ENCODE peak calls at places on chromosomes 5 and 9, in four cellular contexts. One of them, this sample, is unnamed.

GRCh38 chr5:143515829-143516228 is 112.3 kb upstream of the NR3C1 start:
- DNase-seq in stimulated activated CD8-positive, alpha-beta memory T cell treated with anti-CD3 and anti-CD28 coated beads, Interleukin-15, amount 100 ng/mL, for 48 hours: no peak
- DNase-seq in T-helper 2 cell: no peak
- DNase-seq in iris pigment epithelial cell: peak
- DNase-seq in this sample: peak

GRCh38 chr9:4177970-4178758 is 121.7 kb downstream of the GLIS3 start:
- DNase-seq in stimulated activated CD8-positive, alpha-beta memory T cell treated with anti-CD3 and anti-CD28 coated beads, Interleukin-15, amount 100 ng/mL, for 48 hours: no peak
- DNase-seq in T-helper 2 cell: no peak
- DNase-seq in iris pigment epithelial cell: peak
- DNase-seq in this sample: no peak

GRCh38 chr9:122835313-122835731 is 6.9 kb upstream of the PDCL start:
- DNase-seq in stimulated activated CD8-positive, alpha-beta memory T cell treated with anti-CD3 and anti-CD28 coated beads, Interleukin-15, amount 100 ng/mL, for 48 hours: no peak
- DNase-seq in T-helper 2 cell: no peak
- DNase-seq in iris pigment epithelial cell: no peak
- DNase-seq in this sample: peak

GRCh38 chr9:37026936-37027581 is 7.0 kb downstream of the PAX5 start:
- DNase-seq in stimulated activated CD8-positive, alpha-beta memory T cell treated with anti-CD3 and anti-CD28 coated beads, Interleukin-15, amount 100 ng/mL, for 48 hours: no peak
- DNase-seq in T-helper 2 cell: no peak
- DNase-seq in iris pigment epithelial cell: no peak
- DNase-seq in this sample: peak

GRCh38 chr9:22040760-22041159 is 31.7 kb upstream of the CDKN2B start:
- DNase-seq in stimulated activated CD8-positive, alpha-beta memory T cell treated with anti-CD3 and anti-CD28 coated beads, Interleukin-15, amount 100 ng/mL, for 48 hours: no peak
- DNase-seq in T-helper 2 cell: no peak
- DNase-seq in iris pigment epithelial cell: peak
- DNase-seq in this sample: no peak

GRCh38 chr5:98563885-98564653 is 209.4 kb upstream of the RGMB start:
- DNase-seq in stimulated activated CD8-positive, alpha-beta memory T cell treated with anti-CD3 and anti-CD28 coated beads, Interleukin-15, amount 100 ng/mL, for 48 hours: no peak
- DNase-seq in T-helper 2 cell: no peak
- DNase-seq in iris pigment epithelial cell: no peak
- DNase-seq in this sample: peak

GRCh38 chr9:127524373-127524772 is 73.1 kb downstream of the LRSAM1 start:
- DNase-seq in stimulated activated CD8-positive, alpha-beta memory T cell treated with anti-CD3 and anti-CD28 coated beads, Interleukin-15, amount 100 ng/mL, for 48 hours: no peak
- DNase-seq in T-helper 2 cell: no peak
- DNase-seq in iris pigment epithelial cell: no peak
- DNase-seq in this sample: no peak

GRCh38 chr5:154220625-154221024 is 30.1 kb downstream of the GALNT10 start:
- DNase-seq in stimulated activated CD8-positive, alpha-beta memory T cell treated with anti-CD3 and anti-CD28 coated beads, Interleukin-15, amount 100 ng/mL, for 48 hours: no peak
- DNase-seq in T-helper 2 cell: no peak
- DNase-seq in iris pigment epithelial cell: peak
- DNase-seq in this sample: no peak

GRCh38 chr9:126701820-126702500 is 88.2 kb downstream of the LMX1B start:
- DNase-seq in stimulated activated CD8-positive, alpha-beta memory T cell treated with anti-CD3 and anti-CD28 coated beads, Interleukin-15, amount 100 ng/mL, for 48 hours: no peak
- DNase-seq in T-helper 2 cell: no peak
- DNase-seq in iris pigment epithelial cell: no peak
- DNase-seq in this sample: no peak

GRCh38 chr9:114844766-114845165 is 38.9 kb upstream of the TNFSF15 start:
- DNase-seq in stimulated activated CD8-positive, alpha-beta memory T cell treated with anti-CD3 and anti-CD28 coated beads, Interleukin-15, amount 100 ng/mL, for 48 hours: no peak
- DNase-seq in T-helper 2 cell: no peak
- DNase-seq in iris pigment epithelial cell: no peak
- DNase-seq in this sample: peak

GRCh38 chr9:137217276-137218211 is 4.5 kb downstream of the RNF208 start:
- DNase-seq in stimulated activated CD8-positive, alpha-beta memory T cell treated with anti-CD3 and anti-CD28 coated beads, Interleukin-15, amount 100 ng/mL, for 48 hours: no peak
- DNase-seq in T-helper 2 cell: no peak
- DNase-seq in iris pigment epithelial cell: no peak
- DNase-seq in this sample: peak

GRCh38 chr5:160315968-160316367 is 3.6 kb upstream of the CCNJL start:
- DNase-seq in stimulated activated CD8-positive, alpha-beta memory T cell treated with anti-CD3 and anti-CD28 coated beads, Interleukin-15, amount 100 ng/mL, for 48 hours: no peak
- DNase-seq in T-helper 2 cell: no peak
- DNase-seq in iris pigment epithelial cell: peak
- DNase-seq in this sample: peak

GRCh38 chr9:3343671-3344070 is 182.1 kb downstream of the RFX3 start:
- DNase-seq in stimulated activated CD8-positive, alpha-beta memory T cell treated with anti-CD3 and anti-CD28 coated beads, Interleukin-15, amount 100 ng/mL, for 48 hours: no peak
- DNase-seq in T-helper 2 cell: no peak
- DNase-seq in iris pigment epithelial cell: peak
- DNase-seq in this sample: peak

GRCh38 chr9:132602207-132602606 is 19.8 kb downstream of the BARHL1 start:
- DNase-seq in stimulated activated CD8-positive, alpha-beta memory T cell treated with anti-CD3 and anti-CD28 coated beads, Interleukin-15, amount 100 ng/mL, for 48 hours: no peak
- DNase-seq in T-helper 2 cell: no peak
- DNase-seq in iris pigment epithelial cell: peak
- DNase-seq in this sample: no peak

GRCh38 chr5:39473156-39473779 is 48.5 kb upstream of the DAB2 start:
- DNase-seq in stimulated activated CD8-positive, alpha-beta memory T cell treated with anti-CD3 and anti-CD28 coated beads, Interleukin-15, amount 100 ng/mL, for 48 hours: no peak
- DNase-seq in T-helper 2 cell: no peak
- DNase-seq in iris pigment epithelial cell: peak
- DNase-seq in this sample: no peak

GRCh38 chr5:145887976-145888574 is 15.3 kb upstream of the GRXCR2 start:
- DNase-seq in stimulated activated CD8-positive, alpha-beta memory T cell treated with anti-CD3 and anti-CD28 coated beads, Interleukin-15, amount 100 ng/mL, for 48 hours: no peak
- DNase-seq in T-helper 2 cell: no peak
- DNase-seq in iris pigment epithelial cell: peak
- DNase-seq in this sample: peak

GRCh38 chr5:33501899-33502298 is 61.1 kb downstream of the TARS1 start:
- DNase-seq in stimulated activated CD8-positive, alpha-beta memory T cell treated with anti-CD3 and anti-CD28 coated beads, Interleukin-15, amount 100 ng/mL, for 48 hours: no peak
- DNase-seq in T-helper 2 cell: no peak
- DNase-seq in iris pigment epithelial cell: no peak
- DNase-seq in this sample: no peak

GRCh38 chr5:149665416-149666163 is 64.5 kb upstream of the PPARGC1B start:
- DNase-seq in stimulated activated CD8-positive, alpha-beta memory T cell treated with anti-CD3 and anti-CD28 coated beads, Interleukin-15, amount 100 ng/mL, for 48 hours: no peak
- DNase-seq in T-helper 2 cell: no peak
- DNase-seq in iris pigment epithelial cell: no peak
- DNase-seq in this sample: no peak

GRCh38 chr9:34143116-34143515 is 16.6 kb upstream of the DCAF12 start:
- DNase-seq in stimulated activated CD8-positive, alpha-beta memory T cell treated with anti-CD3 and anti-CD28 coated beads, Interleukin-15, amount 100 ng/mL, for 48 hours: no peak
- DNase-seq in T-helper 2 cell: no peak
- DNase-seq in iris pigment epithelial cell: no peak
- DNase-seq in this sample: no peak

GRCh38 chr5:32542216-32543059 is 42.9 kb upstream of the SUB1 start:
- DNase-seq in stimulated activated CD8-positive, alpha-beta memory T cell treated with anti-CD3 and anti-CD28 coated beads, Interleukin-15, amount 100 ng/mL, for 48 hours: no peak
- DNase-seq in T-helper 2 cell: no peak
- DNase-seq in iris pigment epithelial cell: peak
- DNase-seq in this sample: no peak

GRCh38 chr9:128495804-128496417 is 8.6 kb upstream of the GLE1 start:
- DNase-seq in stimulated activated CD8-positive, alpha-beta memory T cell treated with anti-CD3 and anti-CD28 coated beads, Interleukin-15, amount 100 ng/mL, for 48 hours: no peak
- DNase-seq in T-helper 2 cell: no peak
- DNase-seq in iris pigment epithelial cell: no peak
- DNase-seq in this sample: no peak

GRCh38 chr5:179111267-179112207 is 51.4 kb downstream of the ZNF354C start:
- DNase-seq in stimulated activated CD8-positive, alpha-beta memory T cell treated with anti-CD3 and anti-CD28 coated beads, Interleukin-15, amount 100 ng/mL, for 48 hours: no peak
- DNase-seq in T-helper 2 cell: no peak
- DNase-seq in iris pigment epithelial cell: no peak
- DNase-seq in this sample: no peak

GRCh38 chr5:174306345-174307030 is 261.0 kb downstream of the NSG2 start:
- DNase-seq in stimulated activated CD8-positive, alpha-beta memory T cell treated with anti-CD3 and anti-CD28 coated beads, Interleukin-15, amount 100 ng/mL, for 48 hours: no peak
- DNase-seq in T-helper 2 cell: no peak
- DNase-seq in iris pigment epithelial cell: no peak
- DNase-seq in this sample: no peak

GRCh38 chr9:95024097-95024671 is 293.3 kb downstream of the FANCC start:
- DNase-seq in stimulated activated CD8-positive, alpha-beta memory T cell treated with anti-CD3 and anti-CD28 coated beads, Interleukin-15, amount 100 ng/mL, for 48 hours: no peak
- DNase-seq in T-helper 2 cell: no peak
- DNase-seq in iris pigment epithelial cell: peak
- DNase-seq in this sample: peak

GRCh38 chr9:81801190-81801589 is 111.8 kb upstream of the TLE1 start:
- DNase-seq in stimulated activated CD8-positive, alpha-beta memory T cell treated with anti-CD3 and anti-CD28 coated beads, Interleukin-15, amount 100 ng/mL, for 48 hours: no peak
- DNase-seq in T-helper 2 cell: no peak
- DNase-seq in iris pigment epithelial cell: peak
- DNase-seq in this sample: peak

GRCh38 chr9:87909310-87910041 is 8.3 kb upstream of the SPATA31C1 start:
- DNase-seq in stimulated activated CD8-positive, alpha-beta memory T cell treated with anti-CD3 and anti-CD28 coated beads, Interleukin-15, amount 100 ng/mL, for 48 hours: no peak
- DNase-seq in T-helper 2 cell: no peak
- DNase-seq in iris pigment epithelial cell: no peak
- DNase-seq in this sample: peak

This sample was measured in NCI-H69.